ENCODE peak calls at places on chromosomes 7 and 10, in four cellular contexts. R is tibial nerve, V is dermis blood vessel endothelial cell, H is endodermal cell. U is an unnamed sample.
A peak's percentile ranks its signal among the peaks of the same experiment; 100 is the strongest.

GRCh38 chr7:1234049-1234691 is 1.5 kb downstream of the UNCX start:
- DNase-seq in V (no peak), H (peak; percentile 52), R (no peak), U (no peak)

GRCh38 chr10:1170867-1171180 is 114.6 kb downstream of the WDR37 start:
- DNase-seq in H (no peak), V (no peak), R (no peak), U (no peak)

GRCh38 chr10:23351914-23352313 is 7.3 kb upstream of the C10orf67 start:
- DNase-seq in R (no peak), H (no peak), V (no peak), U (no peak)

GRCh38 chr7:39271386-39271785 is 293.7 kb downstream of the POU6F2 start:
- DNase-seq in R (no peak), V (peak; percentile 5), H (peak; percentile 53), U (no peak)

GRCh38 chr7:156612930-156613329 is 27.6 kb upstream of the RNF32 start:
- DNase-seq in V (no peak), H (no peak), R (no peak), U (no peak)

GRCh38 chr7:88001744-88002530 is 67.9 kb downstream of the ADAM22 start:
- DNase-seq in R (no peak), V (no peak), H (no peak), U (no peak)

GRCh38 chr10:97659589-97659988 is 19.1 kb downstream of the PI4K2A start:
- DNase-seq in V (no peak), R (no peak), H (no peak), U (no peak)

GRCh38 chr10:7279303-7279702 is 131.5 kb downstream of the SFMBT2 start:
- DNase-seq in H (no peak), R (no peak), V (no peak), U (no peak)

GRCh38 chr10:102815790-102816549 is 21.2 kb downstream of the CYP17A1 start:
- DNase-seq in H (no peak), V (peak; percentile 95), R (peak; percentile 69), U (peak; percentile 96)

GRCh38 chr7:140070546-140070945 is 7.8 kb upstream of the PARP12 start:
- DNase-seq in H (no peak), V (no peak), R (no peak), U (no peak)

U was measured in lung microvascular endothelial cell.